ENCODE peak calls at places on chromosomes 4 and X, in eight cellular contexts. One of them, this sample, is unnamed. For H3K36me3, the result is how much of the 10 kb centered on the place peaks cover.

GRCh38 chrX:24204958-24205357 is 55.4 kb downstream of the ZFX start:
- DNase-seq in tibial artery: no peak
- DNase-seq in BJ: no peak
- DNase-seq in fibroblast of lung: no peak
- DNase-seq in heart right ventricle: no peak
- DNase-seq in colonic mucosa: no peak
- DNase-seq in lower lobe of right lung: no peak
- DNase-seq in IMR-90: no peak
- DNase-seq in this sample: no peak

GRCh38 chrX:44651347-44651746 is 108.7 kb upstream of the FUNDC1 start:
- DNase-seq in tibial artery: no peak
- DNase-seq in colonic mucosa: no peak
- DNase-seq in fibroblast of lung: peak
- DNase-seq in heart right ventricle: no peak
- DNase-seq in lower lobe of right lung: no peak
- DNase-seq in IMR-90: no peak
- DNase-seq in BJ: no peak
- DNase-seq in this sample: no peak

GRCh38 chrX:120301497-120301896 is 9.8 kb downstream of the TMEM255A start:
- DNase-seq in colonic mucosa: no peak
- DNase-seq in BJ: no peak
- DNase-seq in heart right ventricle: no peak
- DNase-seq in lower lobe of right lung: no peak
- DNase-seq in fibroblast of lung: no peak
- DNase-seq in tibial artery: no peak
- DNase-seq in IMR-90: no peak
- DNase-seq in this sample: no peak

GRCh38 chr4:47075241-47075640 is 43.9 kb downstream of the GABRB1 start:
- DNase-seq in lower lobe of right lung: no peak
- DNase-seq in heart right ventricle: no peak
- DNase-seq in fibroblast of lung: peak
- DNase-seq in colonic mucosa: no peak
- DNase-seq in tibial artery: no peak
- DNase-seq in BJ: no peak
- DNase-seq in IMR-90: peak
- DNase-seq in this sample: no peak

GRCh38 chrX:112696506-112696905 is 16.8 kb upstream of the LHFPL1 start:
- DNase-seq in colonic mucosa: no peak
- DNase-seq in fibroblast of lung: peak
- DNase-seq in IMR-90: peak
- DNase-seq in BJ: no peak
- DNase-seq in heart right ventricle: no peak
- DNase-seq in tibial artery: no peak
- DNase-seq in lower lobe of right lung: no peak
- DNase-seq in this sample: no peak

GRCh38 chr4:16938641-16939040 is 40.2 kb upstream of the LDB2 start:
- DNase-seq in fibroblast of lung: no peak
- DNase-seq in BJ: no peak
- DNase-seq in lower lobe of right lung: no peak
- DNase-seq in colonic mucosa: no peak
- DNase-seq in IMR-90: no peak
- DNase-seq in heart right ventricle: no peak
- DNase-seq in tibial artery: no peak
- DNase-seq in this sample: no peak

GRCh38 chrX:52574416-52575275 is 57.8 kb upstream of the XAGE1B start:
- DNase-seq in BJ: no peak
- DNase-seq in heart right ventricle: no peak
- DNase-seq in lower lobe of right lung: no peak
- DNase-seq in IMR-90: peak
- DNase-seq in tibial artery: no peak
- DNase-seq in fibroblast of lung: peak
- DNase-seq in colonic mucosa: peak
- DNase-seq in this sample: peak

GRCh38 chrX:132622130-132622529 is 133.3 kb upstream of the MBNL3 start:
- DNase-seq in BJ: no peak
- DNase-seq in fibroblast of lung: peak
- DNase-seq in heart right ventricle: no peak
- DNase-seq in colonic mucosa: no peak
- DNase-seq in lower lobe of right lung: no peak
- DNase-seq in tibial artery: peak
- DNase-seq in IMR-90: peak
- DNase-seq in this sample: no peak

GRCh38 chrX:11704725-11705495 is 39.2 kb upstream of the ARHGAP6 start:
- DNase-seq in heart right ventricle: no peak
- DNase-seq in fibroblast of lung: peak
- DNase-seq in tibial artery: no peak
- DNase-seq in colonic mucosa: no peak
- DNase-seq in IMR-90: peak
- DNase-seq in BJ: no peak
- DNase-seq in lower lobe of right lung: no peak
- DNase-seq in this sample: no peak

GRCh38 chrX:87873347-87873941 is 355.8 kb downstream of the KLHL4 start:
- DNase-seq in BJ: no peak
- DNase-seq in heart right ventricle: no peak
- DNase-seq in lower lobe of right lung: no peak
- DNase-seq in tibial artery: no peak
- DNase-seq in fibroblast of lung: no peak
- DNase-seq in IMR-90: no peak
- DNase-seq in colonic mucosa: no peak
- DNase-seq in this sample: no peak

GRCh38 chrX:25976683-25977310 is 161.3 kb upstream of the MAGEB18 start:
- DNase-seq in IMR-90: no peak
- DNase-seq in BJ: no peak
- DNase-seq in lower lobe of right lung: no peak
- DNase-seq in heart right ventricle: no peak
- DNase-seq in tibial artery: no peak
- DNase-seq in fibroblast of lung: no peak
- DNase-seq in colonic mucosa: no peak
- DNase-seq in this sample: no peak

GRCh38 chrX:109632906-109633504 is 8.0 kb upstream of the KCNE5 start:
- DNase-seq in heart right ventricle: no peak
- DNase-seq in lower lobe of right lung: no peak
- DNase-seq in colonic mucosa: no peak
- DNase-seq in fibroblast of lung: no peak
- DNase-seq in IMR-90: peak
- DNase-seq in BJ: no peak
- DNase-seq in tibial artery: no peak
- DNase-seq in this sample: no peak

GRCh38 chr4:186554485-186554884 is 882 bp downstream of the MTNR1A start:
- DNase-seq in tibial artery: no peak
- DNase-seq in fibroblast of lung: peak
- DNase-seq in BJ: no peak
- DNase-seq in IMR-90: no peak
- DNase-seq in heart right ventricle: no peak
- DNase-seq in colonic mucosa: peak
- DNase-seq in lower lobe of right lung: no peak
- DNase-seq in this sample: no peak

GRCh38 chrX:68686684-68687045 is 39.2 kb downstream of the STARD8 start:
- DNase-seq in tibial artery: no peak
- DNase-seq in IMR-90: no peak
- DNase-seq in lower lobe of right lung: peak
- DNase-seq in heart right ventricle: peak
- DNase-seq in BJ: no peak
- DNase-seq in fibroblast of lung: peak
- DNase-seq in colonic mucosa: no peak
- DNase-seq in this sample: no peak

GRCh38 chr4:35943606-35944005 is 300.7 kb downstream of the ARAP2 start:
- DNase-seq in lower lobe of right lung: no peak
- DNase-seq in IMR-90: no peak
- DNase-seq in colonic mucosa: no peak
- DNase-seq in fibroblast of lung: no peak
- DNase-seq in heart right ventricle: no peak
- DNase-seq in tibial artery: no peak
- DNase-seq in BJ: no peak
- DNase-seq in this sample: no peak

GRCh38 chr4:57265831-57266582 is 155.8 kb upstream of the IGFBP7 start:
- DNase-seq in lower lobe of right lung: peak
- DNase-seq in colonic mucosa: no peak
- DNase-seq in BJ: no peak
- DNase-seq in heart right ventricle: peak
- DNase-seq in IMR-90: no peak
- DNase-seq in tibial artery: no peak
- DNase-seq in fibroblast of lung: peak
- DNase-seq in this sample: peak

GRCh38 chr4:168766537-168767316 is 243.3 kb downstream of the CBR4 start:
- DNase-seq in fibroblast of lung: peak
- DNase-seq in lower lobe of right lung: no peak
- DNase-seq in colonic mucosa: no peak
- DNase-seq in BJ: no peak
- DNase-seq in IMR-90: peak
- DNase-seq in tibial artery: peak
- DNase-seq in heart right ventricle: no peak
- DNase-seq in this sample: no peak

GRCh38 chr4:122980860-122981259 is 58.5 kb upstream of the NUDT6 start:
- DNase-seq in tibial artery: no peak
- DNase-seq in fibroblast of lung: no peak
- DNase-seq in colonic mucosa: no peak
- DNase-seq in IMR-90: no peak
- DNase-seq in BJ: no peak
- DNase-seq in heart right ventricle: no peak
- DNase-seq in lower lobe of right lung: no peak
- DNase-seq in this sample: no peak

GRCh38 chr4:1244978-1245471 is 3.9 kb downstream of the CTBP1 start:
- DNase-seq in IMR-90: no peak
- DNase-seq in lower lobe of right lung: no peak
- DNase-seq in tibial artery: peak
- DNase-seq in colonic mucosa: no peak
- DNase-seq in BJ: no peak
- DNase-seq in fibroblast of lung: no peak
- DNase-seq in heart right ventricle: peak
- DNase-seq in this sample: no peak

GRCh38 chrX:13759152-13759718 is 24.7 kb downstream of the OFD1 start:
- DNase-seq in lower lobe of right lung: no peak
- DNase-seq in BJ: no peak
- DNase-seq in IMR-90: no peak
- DNase-seq in fibroblast of lung: no peak
- DNase-seq in tibial artery: no peak
- DNase-seq in colonic mucosa: no peak
- DNase-seq in heart right ventricle: no peak
- DNase-seq in this sample: no peak

GRCh38 chrX:10773318-10773717 is 152.9 kb upstream of the MID1 start:
- DNase-seq in lower lobe of right lung: no peak
- DNase-seq in tibial artery: no peak
- DNase-seq in BJ: no peak
- DNase-seq in fibroblast of lung: no peak
- DNase-seq in IMR-90: no peak
- DNase-seq in heart right ventricle: no peak
- DNase-seq in colonic mucosa: no peak
- DNase-seq in this sample: no peak

GRCh38 chrX:42107495-42108139 is 184.3 kb upstream of the CASK start:
- DNase-seq in tibial artery: no peak
- DNase-seq in colonic mucosa: no peak
- DNase-seq in heart right ventricle: no peak
- DNase-seq in BJ: no peak
- DNase-seq in lower lobe of right lung: no peak
- DNase-seq in fibroblast of lung: no peak
- DNase-seq in IMR-90: no peak
- DNase-seq in this sample: no peak

GRCh38 chrX:42106556-42106955 is 183.2 kb upstream of the CASK start:
- DNase-seq in tibial artery: no peak
- DNase-seq in fibroblast of lung: no peak
- DNase-seq in colonic mucosa: no peak
- DNase-seq in IMR-90: peak
- DNase-seq in heart right ventricle: no peak
- DNase-seq in lower lobe of right lung: no peak
- DNase-seq in BJ: no peak
- DNase-seq in this sample: no peak

GRCh38 chrX:42097491-42097890 is 174.1 kb upstream of the CASK start:
- DNase-seq in fibroblast of lung: no peak
- DNase-seq in IMR-90: no peak
- DNase-seq in heart right ventricle: no peak
- DNase-seq in tibial artery: no peak
- DNase-seq in BJ: no peak
- DNase-seq in lower lobe of right lung: no peak
- DNase-seq in colonic mucosa: no peak
- DNase-seq in this sample: no peak

GRCh38 chrX:42098897-42099296 is 175.5 kb upstream of the CASK start:
- DNase-seq in heart right ventricle: peak
- DNase-seq in tibial artery: no peak
- DNase-seq in IMR-90: no peak
- DNase-seq in colonic mucosa: no peak
- DNase-seq in BJ: no peak
- DNase-seq in lower lobe of right lung: no peak
- DNase-seq in fibroblast of lung: no peak
- DNase-seq in this sample: no peak

GRCh38 chrX:42102586-42103282 is 179.4 kb upstream of the CASK start:
- DNase-seq in colonic mucosa: no peak
- DNase-seq in fibroblast of lung: peak
- DNase-seq in BJ: no peak
- DNase-seq in IMR-90: no peak
- DNase-seq in lower lobe of right lung: no peak
- DNase-seq in heart right ventricle: peak
- DNase-seq in tibial artery: peak
- DNase-seq in this sample: no peak
- TF ChIP-seq CTCF in colonic mucosa: no peak
- TF ChIP-seq CTCF in fibroblast of lung: no peak
- TF ChIP-seq CTCF in BJ: no peak
- TF ChIP-seq CTCF in IMR-90: no peak
- TF ChIP-seq CTCF in lower lobe of right lung: no peak
- TF ChIP-seq CTCF in heart right ventricle: no peak
- TF ChIP-seq CTCF in tibial artery: no peak
- TF ChIP-seq CTCF in this sample: no peak

DNA sequence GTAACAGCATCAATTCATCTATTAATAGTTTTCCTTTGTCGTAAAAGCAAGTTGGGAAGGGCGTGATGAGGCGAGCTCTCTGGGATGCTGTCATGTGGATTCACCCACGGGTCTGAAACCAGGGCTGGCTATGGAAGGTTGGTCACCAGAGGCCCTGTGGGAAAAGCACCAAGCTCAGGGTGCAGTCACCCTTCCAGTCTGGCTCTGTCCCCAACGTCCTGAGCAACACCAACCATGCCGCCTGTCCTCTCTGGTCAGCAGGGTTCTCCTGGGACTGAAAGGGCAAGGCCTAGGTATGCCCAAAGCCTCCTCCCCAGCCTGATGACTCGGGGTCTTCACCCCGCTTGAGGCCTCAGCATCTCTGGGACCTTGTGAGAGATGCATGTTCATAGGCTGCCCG is 97.2 kb upstream of the MSX1 start:
- DNase-seq in tibial artery: no peak
- DNase-seq in heart right ventricle: no peak
- DNase-seq in IMR-90: no peak
- DNase-seq in colonic mucosa: no peak
- DNase-seq in BJ: no peak
- DNase-seq in fibroblast of lung: no peak
- DNase-seq in lower lobe of right lung: no peak
- DNase-seq in this sample: no peak
- H3K4me3 ChIP-seq in tibial artery: no peak
- H3K4me3 ChIP-seq in heart right ventricle: no peak
- H3K4me3 ChIP-seq in IMR-90: no peak
- H3K4me3 ChIP-seq in colonic mucosa: no peak
- H3K4me3 ChIP-seq in BJ: no peak
- H3K4me3 ChIP-seq in fibroblast of lung: no peak
- H3K4me3 ChIP-seq in lower lobe of right lung: no peak
- H3K4me3 ChIP-seq in this sample: no peak

GRCh38 chr4:5839751-5840674 is 52.9 kb downstream of the CRMP1 start:
- DNase-seq in BJ: no peak
- DNase-seq in IMR-90: no peak
- DNase-seq in colonic mucosa: peak
- DNase-seq in lower lobe of right lung: no peak
- DNase-seq in heart right ventricle: peak
- DNase-seq in tibial artery: no peak
- DNase-seq in fibroblast of lung: no peak
- DNase-seq in this sample: no peak
- H3K36me3 ChIP-seq in BJ: under half
- H3K36me3 ChIP-seq in IMR-90: under half
- H3K36me3 ChIP-seq in colonic mucosa: under half
- H3K36me3 ChIP-seq in lower lobe of right lung: under half
- H3K36me3 ChIP-seq in heart right ventricle: under half
- H3K36me3 ChIP-seq in tibial artery: under half
- H3K36me3 ChIP-seq in fibroblast of lung: under half
- H3K36me3 ChIP-seq in this sample: under half

GRCh38 chrX:154321624-154322023 is 26.0 kb downstream of the TKTL1 start:
- DNase-seq in IMR-90: no peak
- DNase-seq in heart right ventricle: peak
- DNase-seq in lower lobe of right lung: no peak
- DNase-seq in tibial artery: no peak
- DNase-seq in BJ: no peak
- DNase-seq in colonic mucosa: no peak
- DNase-seq in fibroblast of lung: no peak
- DNase-seq in this sample: no peak
- TF ChIP-seq CTCF in IMR-90: peak
- TF ChIP-seq CTCF in heart right ventricle: peak
- TF ChIP-seq CTCF in lower lobe of right lung: no peak
- TF ChIP-seq CTCF in tibial artery: no peak
- TF ChIP-seq CTCF in BJ: no peak
- TF ChIP-seq CTCF in colonic mucosa: no peak
- TF ChIP-seq CTCF in fibroblast of lung: no peak
- TF ChIP-seq CTCF in this sample: peak

This sample was measured in kidney epithelial cell.